ENCODE peak calls at places on chromosome 11, in four cellular contexts. C is K562, H is HL-60, M is GM12878. D is an unnamed sample.

GRCh38 chr11:77127969-77128691 is at the start of gene MYO7A:
- DNase-seq in H (no peak), C (peak; percentile 54), M (no peak), D (no peak)

GRCh38 chr11:8035225-8035846 is 45.7 kb upstream of the TUB start:
- DNase-seq in C (no peak), H (no peak), M (no peak), D (no peak)

GRCh38 chr11:67002921-67003411 is 20.0 kb upstream of the SYT12 start:
- DNase-seq in M (no peak), H (no peak), C (no peak), D (no peak)

GRCh38 chr11:116278076-116278475 is 494.7 kb downstream of the BUD13 start:
- DNase-seq in C (no peak), M (no peak), H (no peak), D (no peak)

GRCh38 chr11:26792956-26793355 is 71.1 kb upstream of the SLC5A12 start:
- DNase-seq in M (no peak), H (no peak), C (no peak), D (no peak)

GRCh38 chr11:68904458-68904847 is 762 bp downstream of the IGHMBP2 start:
- DNase-seq in H (peak; percentile 49), M (no peak), C (peak; percentile 46), D (no peak)

GRCh38 chr11:79544324-79544723 is 103.5 kb upstream of the TENM4 start:
- DNase-seq in H (no peak), C (no peak), M (no peak), D (no peak)

GRCh38 chr11:2536440-2536989 is 91.7 kb downstream of the KCNQ1 start:
- DNase-seq in M (no peak), H (no peak), C (no peak), D (no peak)

GRCh38 chr11:96019810-96020747 is 96.2 kb upstream of the MTMR2 start:
- DNase-seq in C (no peak), H (no peak), M (no peak), D (no peak)

GRCh38 chr11:102395720-102396358 is 48.8 kb downstream of the BIRC2 start:
- DNase-seq in C (no peak), H (no peak), M (no peak), D (no peak)

GRCh38 chr11:44954051-44954906 is 3.6 kb upstream of the TP53I11 start:
- DNase-seq in C (no peak), M (no peak), H (no peak), D (no peak)

GRCh38 chr11:93933230-93933629 is 82.8 kb upstream of the VSTM5 start:
- DNase-seq in H (no peak), M (no peak), C (peak; percentile 3), D (no peak)

GRCh38 chr11:8934735-8935478 is 2.2 kb upstream of the C11orf16 start:
- DNase-seq in H (no peak), C (peak; percentile 27), M (no peak), D (no peak)

GRCh38 chr11:287821-288327 is 1.1 kb upstream of the PGGHG start:
- DNase-seq in H (no peak), C (peak; percentile 59), M (no peak), D (peak; percentile 39)

GRCh38 chr11:747176-748006 is at the start of gene TALDO1:
- DNase-seq in C (peak; percentile 96), H (peak; percentile 77), M (peak; percentile 42), D (peak; percentile 97)

DNA sequence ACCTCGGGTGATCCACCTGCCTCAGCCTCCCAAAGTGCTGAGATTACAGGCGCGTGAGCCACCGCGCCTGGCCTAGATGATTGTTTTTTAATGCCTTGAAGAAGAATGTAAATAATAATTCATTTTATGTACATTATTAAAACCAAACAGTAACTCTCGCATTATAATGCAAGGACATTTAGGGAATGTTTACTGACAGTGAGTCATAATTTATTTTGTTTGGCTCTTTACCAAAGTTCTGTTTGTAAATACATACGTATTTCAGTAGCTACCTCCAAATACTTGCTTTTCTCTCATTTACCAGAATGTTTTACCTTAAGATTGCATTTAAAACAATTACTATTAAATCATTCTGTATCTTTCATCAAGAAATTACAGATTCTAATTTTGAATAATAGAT is 3.0 kb downstream of the RAB39A start:
- DNase-seq in H (no peak), C (no peak), M (no peak), D (no peak)
- TF ChIP-seq SPI1 in H (no peak), C (no peak), M (no peak), D (no peak)

GRCh38 chr11:118921121-118921928 is 4.4 kb downstream of the BCL9L start:
- DNase-seq in C (peak; percentile 35), M (no peak), H (no peak), D (no peak)

GRCh38 chr11:118923721-118924587 is 1.8 kb downstream of the BCL9L start:
- DNase-seq in C (peak; percentile 30), H (no peak), M (no peak), D (no peak)

GRCh38 chr11:118924591-118925585 is 838 bp downstream of the BCL9L start:
- DNase-seq in H (no peak), M (no peak), C (peak; percentile 68), D (peak; percentile 84)

GRCh38 chr11:118922745-118923627 is 2.7 kb downstream of the BCL9L start:
- DNase-seq in H (no peak), C (no peak), M (no peak), D (no peak)

GRCh38 chr11:118921929-118922744 is 3.6 kb downstream of the BCL9L start:
- DNase-seq in M (no peak), H (no peak), C (no peak), D (no peak)
- TF ChIP-seq SPI1 in M (no peak), H (no peak), C (no peak), D (no peak)

GRCh38 chr11:83725161-83725560 is 439.0 kb upstream of the CCDC90B start:
- DNase-seq in C (no peak), H (no peak), M (no peak), D (no peak)
- TF ChIP-seq SPI1 in C (no peak), H (no peak), M (no peak), D (no peak)

GRCh38 chr11:74438681-74439080 is 28.7 kb downstream of the KCNE3 start:
- DNase-seq in H (no peak), M (no peak), C (no peak), D (no peak)
- TF ChIP-seq SPI1 in H (no peak), M (no peak), C (no peak), D (no peak)

GRCh38 chr11:91773090-91773489 is 451.5 kb upstream of the FAT3 start:
- DNase-seq in H (no peak), M (no peak), C (peak; percentile 38), D (no peak)
- TF ChIP-seq SPI1 in H (no peak), M (no peak), C (no peak), D (no peak)

D was measured in GM12891.